ENCODE peak calls at places on chromosomes 13 and 19, in six cellular contexts. S is ascending aorta; E is heart right ventricle; H is CD8-positive, alpha-beta T cell; G is upper lobe of right lung; Q is pancreas. P is an unnamed sample.

GRCh38 chr13:106376411-106377112 is 158.9 kb downstream of the EFNB2 start:
- DNase-seq in S (peak), Q (no peak), G (no peak), H (no peak), E (no peak), P (peak)

GRCh38 chr13:54852831-54853230 is 1824.2 kb downstream of the OLFM4 start:
- DNase-seq in Q (no peak), E (no peak), H (no peak), S (no peak), G (no peak), P (no peak)

GRCh38 chr19:995051-995827 is 5.0 kb upstream of the GRIN3B start:
- DNase-seq in S (no peak), E (no peak), H (no peak), Q (peak), G (peak), P (no peak)

GRCh38 chr19:56946164-56946563 is 105.6 kb upstream of the PEG3 start:
- DNase-seq in Q (no peak), S (no peak), E (no peak), G (no peak), H (no peak), P (no peak)

GRCh38 chr13:98396071-98396710 is 180.7 kb downstream of the STK24 start:
- DNase-seq in S (no peak), G (no peak), H (no peak), E (no peak), Q (no peak), P (peak)

GRCh38 chr13:108276060-108276459 is 6.5 kb downstream of the TNFSF13B start:
- DNase-seq in H (no peak), G (no peak), S (peak), E (peak), Q (no peak), P (peak)

GRCh38 chr13:113064534-113065405 is 40.8 kb upstream of the F7 start:
- DNase-seq in G (no peak), S (no peak), E (peak), H (no peak), Q (no peak), P (peak)

GRCh38 chr13:112972867-112973576 is 4.0 kb downstream of the MCF2L start:
- DNase-seq in Q (no peak), H (no peak), S (no peak), E (no peak), G (peak), P (no peak)

GRCh38 chr13:104900186-104900817 is 1635.2 kb downstream of the EFNB2 start:
- DNase-seq in H (no peak), E (no peak), S (no peak), Q (no peak), G (no peak), P (no peak)

GRCh38 chr13:32587774-32588165 is 1.5 kb downstream of the PDS5B start:
- DNase-seq in G (no peak), S (no peak), H (no peak), E (no peak), Q (no peak), P (peak)

GRCh38 chr19:38263696-38264485 is 482 bp upstream of the SPINT2 start:
- DNase-seq in E (no peak), G (peak), S (peak), Q (peak), H (peak), P (no peak)

GRCh38 chr19:10293637-10294367 is 4.0 kb downstream of the ICAM5 start:
- DNase-seq in E (no peak), H (no peak), S (no peak), Q (no peak), G (no peak), P (no peak)

GRCh38 chr19:588758-589692 is 656 bp upstream of the HCN2 start:
- DNase-seq in E (peak), S (no peak), H (no peak), Q (no peak), G (no peak), P (no peak)

GRCh38 chr19:45256836-45257235 is 5.8 kb downstream of the MARK4 start:
- DNase-seq in S (no peak), Q (no peak), G (no peak), E (no peak), H (no peak), P (no peak)

GRCh38 chr19:45428385-45429231 is 4.9 kb upstream of the ERCC1 start:
- DNase-seq in H (no peak), G (no peak), Q (peak), E (peak), S (peak), P (peak)

GRCh38 chr19:9917322-9917721 is 19.0 kb downstream of the OLFM2 start:
- DNase-seq in Q (no peak), G (no peak), S (peak), H (no peak), E (no peak), P (peak)

GRCh38 chr13:111152836-111153235 is 37.7 kb downstream of the ARHGEF7 start:
- DNase-seq in Q (no peak), E (no peak), G (no peak), S (no peak), H (no peak), P (peak)

GRCh38 chr19:15501596-15501995 is 6.7 kb upstream of the CYP4F22 start:
- DNase-seq in Q (no peak), S (no peak), E (no peak), G (no peak), H (no peak), P (no peak)

GRCh38 chr13:25920931-25921330 is 130.9 kb downstream of the SHISA2 start:
- DNase-seq in H (no peak), Q (no peak), S (no peak), E (no peak), G (no peak), P (no peak)

GRCh38 chr19:17576758-17577532 is 21.5 kb downstream of the COLGALT1 start:
- DNase-seq in H (no peak), G (peak), S (no peak), E (peak), Q (peak), P (peak)

GRCh38 chr13:32682130-32682529 is 95.9 kb downstream of the PDS5B start:
- DNase-seq in S (no peak), Q (no peak), E (no peak), G (no peak), H (no peak), P (no peak)

GRCh38 chr13:67383358-67383757 is 153.2 kb upstream of the PCDH9 start:
- DNase-seq in Q (no peak), E (no peak), H (no peak), G (no peak), S (no peak), P (peak)

GRCh38 chr19:18645035-18645511 is 8.2 kb downstream of the KLHL26 start:
- DNase-seq in G (no peak), Q (no peak), H (no peak), E (no peak), S (peak), P (no peak)

DNA sequence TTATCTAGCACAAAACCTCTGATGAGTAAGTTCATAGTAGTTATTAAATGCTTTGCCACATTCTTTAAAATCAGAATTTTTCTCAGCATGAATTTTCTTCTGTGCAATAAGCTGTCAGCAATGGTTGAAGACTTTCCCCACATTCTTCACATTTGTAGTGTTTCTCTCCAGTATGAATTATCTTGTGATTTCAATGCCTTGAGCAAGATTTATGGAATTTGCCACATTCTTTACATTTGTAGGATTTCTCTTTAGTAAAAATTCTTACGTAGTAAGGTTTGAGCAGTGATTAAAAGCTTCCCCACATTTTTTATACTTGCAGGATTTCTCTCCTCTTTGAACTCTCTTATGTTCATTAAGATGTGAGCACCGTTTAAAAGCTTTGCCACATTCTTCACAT is 33.6 kb downstream of the ZNF682 start:
- DNase-seq in H (no peak), E (no peak), Q (no peak), S (no peak), G (no peak), P (no peak)
- H3K4me3 ChIP-seq in H (no peak), E (no peak), Q (no peak), S (no peak), G (no peak), P (no peak)

GRCh38 chr19:2611483-2612464 is 90.7 kb downstream of the GNG7 start:
- DNase-seq in Q (peak), E (no peak), H (no peak), G (no peak), S (no peak), P (no peak)
- TF ChIP-seq CTCF in Q (no peak), E (no peak), H (peak), G (no peak), S (no peak), P (no peak)

DNA sequence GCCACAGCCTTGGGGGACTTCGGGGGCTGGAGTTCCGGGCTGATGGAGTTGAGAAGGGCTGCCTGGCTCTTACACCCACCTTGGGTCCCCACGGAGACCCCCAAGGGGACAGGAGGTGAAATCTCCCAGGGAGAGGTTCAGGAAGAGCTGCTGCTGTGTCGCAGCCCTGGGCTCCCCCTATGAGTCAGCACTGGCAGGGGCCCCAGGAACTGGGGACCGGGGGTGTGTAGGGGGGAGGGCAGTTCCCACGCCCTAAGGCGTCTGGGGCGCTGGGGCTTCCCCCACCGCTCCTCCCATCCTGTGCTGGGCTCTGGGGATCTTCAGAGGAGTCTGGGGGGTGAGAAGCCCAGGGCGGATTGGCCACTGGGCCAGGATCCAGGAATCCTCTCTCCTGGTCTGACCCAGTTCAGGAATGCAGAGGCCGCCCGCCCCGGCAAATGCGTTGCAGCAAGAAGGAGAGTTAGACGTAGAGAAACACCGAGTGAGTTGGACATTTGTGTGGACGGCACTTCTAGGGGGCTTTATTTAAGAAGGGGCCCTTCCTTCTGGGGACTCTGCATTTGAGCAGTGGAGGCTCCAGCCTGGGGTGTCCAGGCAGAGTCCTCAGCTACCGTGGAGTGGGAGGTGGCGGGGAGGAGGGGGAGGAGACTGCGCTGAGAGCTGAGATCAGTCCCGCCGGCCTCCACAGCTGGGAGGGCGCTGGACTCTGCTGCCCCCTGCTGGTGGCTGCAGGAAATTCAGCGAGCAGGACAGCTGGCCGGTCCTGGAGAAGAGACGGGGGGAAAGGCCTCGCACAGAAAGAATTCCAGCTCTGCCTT is 15.0 kb upstream of the NANOS3 start:
- DNase-seq in S (peak), G (peak), E (peak), H (peak), Q (peak), P (peak)
- H3K4me3 ChIP-seq in S (peak), G (peak), E (peak), H (peak), Q (peak), P (peak)

GRCh38 chr13:99766641-99767045 is 204.9 kb downstream of the ZIC5 start:
- DNase-seq in E (no peak), Q (no peak), G (no peak), S (no peak), H (no peak), P (no peak)
- TF ChIP-seq CTCF in E (no peak), Q (no peak), G (no peak), S (no peak), H (no peak), P (no peak)

DNA sequence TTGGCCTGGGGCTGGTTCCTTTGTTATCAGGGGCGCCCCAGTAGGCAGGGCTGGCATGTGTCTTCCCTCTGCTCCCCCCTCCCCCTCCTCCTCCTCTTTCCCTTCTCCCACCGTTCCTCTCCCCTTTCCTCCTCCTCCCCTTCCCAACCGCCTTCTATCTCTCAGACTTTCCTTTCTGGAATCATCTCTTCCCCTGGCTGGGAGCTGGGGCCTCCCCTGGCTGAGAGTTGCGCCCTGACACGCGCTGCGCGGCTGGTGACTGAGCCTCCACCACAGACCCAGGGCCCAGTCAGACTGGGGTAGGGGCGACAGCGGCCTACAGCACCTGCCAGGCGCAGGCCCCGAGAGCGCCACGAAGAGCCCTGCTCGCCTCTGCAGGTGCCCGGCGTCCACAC is 2.8 kb downstream of the PNMA8B start:
- DNase-seq in Q (no peak), G (no peak), H (no peak), S (no peak), E (no peak), P (no peak)
- H3K4me3 ChIP-seq in Q (no peak), G (peak), H (peak), S (peak), E (peak), P (no peak)

GRCh38 chr13:101545521-101545920 is 93.0 kb downstream of the ITGBL1 start:
- DNase-seq in Q (no peak), H (no peak), S (peak), G (no peak), E (no peak), P (no peak)
- TF ChIP-seq CTCF in Q (no peak), H (no peak), S (peak), G (no peak), E (no peak), P (peak)

DNA sequence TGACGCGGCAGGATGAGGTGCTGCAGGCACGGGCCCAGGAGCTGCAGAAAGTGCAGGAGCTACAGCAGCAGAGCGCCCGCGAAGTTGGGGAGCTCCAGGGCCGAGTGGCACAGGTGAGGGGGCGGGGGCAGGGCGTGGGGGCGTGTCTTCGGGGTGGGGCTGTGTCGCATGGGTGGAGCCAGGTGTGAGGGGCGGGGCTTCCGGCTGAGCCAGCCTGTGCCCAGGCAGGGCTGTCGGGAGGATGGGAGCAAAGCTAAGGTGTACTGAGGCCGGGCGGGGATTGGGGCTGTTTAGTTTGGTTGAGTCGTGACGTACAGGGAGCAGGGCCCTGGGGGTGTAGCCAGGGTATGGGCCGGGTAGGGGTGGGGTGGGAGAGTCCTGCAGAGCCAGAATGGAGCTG is 62.3 kb downstream of the KCNC3 start:
- DNase-seq in Q (no peak), H (no peak), S (no peak), E (no peak), G (no peak), P (no peak)
- H3K4me3 ChIP-seq in Q (no peak), H (no peak), S (no peak), E (no peak), G (no peak), P (no peak)

GRCh38 chr19:54153731-54154326 is 5.7 kb downstream of the LENG1 start:
- DNase-seq in G (no peak), S (no peak), H (no peak), E (no peak), Q (peak), P (peak)

GRCh38 chr19:54154603-54155345 is 4.7 kb downstream of the LENG1 start:
- DNase-seq in G (no peak), H (no peak), E (no peak), S (no peak), Q (no peak), P (peak)

GRCh38 chr19:54156490-54156889 is 3.0 kb downstream of the LENG1 start:
- DNase-seq in G (no peak), Q (no peak), E (no peak), H (no peak), S (no peak), P (no peak)

GRCh38 chr19:54156953-54157352 is 2.6 kb downstream of the LENG1 start:
- DNase-seq in Q (no peak), H (no peak), S (no peak), E (no peak), G (no peak), P (no peak)

GRCh38 chr19:54155694-54156093 is 3.8 kb downstream of the LENG1 start:
- DNase-seq in E (no peak), G (no peak), Q (peak), H (no peak), S (no peak), P (no peak)
- TF ChIP-seq CTCF in E (no peak), G (no peak), Q (no peak), H (no peak), S (no peak), P (no peak)

DNA sequence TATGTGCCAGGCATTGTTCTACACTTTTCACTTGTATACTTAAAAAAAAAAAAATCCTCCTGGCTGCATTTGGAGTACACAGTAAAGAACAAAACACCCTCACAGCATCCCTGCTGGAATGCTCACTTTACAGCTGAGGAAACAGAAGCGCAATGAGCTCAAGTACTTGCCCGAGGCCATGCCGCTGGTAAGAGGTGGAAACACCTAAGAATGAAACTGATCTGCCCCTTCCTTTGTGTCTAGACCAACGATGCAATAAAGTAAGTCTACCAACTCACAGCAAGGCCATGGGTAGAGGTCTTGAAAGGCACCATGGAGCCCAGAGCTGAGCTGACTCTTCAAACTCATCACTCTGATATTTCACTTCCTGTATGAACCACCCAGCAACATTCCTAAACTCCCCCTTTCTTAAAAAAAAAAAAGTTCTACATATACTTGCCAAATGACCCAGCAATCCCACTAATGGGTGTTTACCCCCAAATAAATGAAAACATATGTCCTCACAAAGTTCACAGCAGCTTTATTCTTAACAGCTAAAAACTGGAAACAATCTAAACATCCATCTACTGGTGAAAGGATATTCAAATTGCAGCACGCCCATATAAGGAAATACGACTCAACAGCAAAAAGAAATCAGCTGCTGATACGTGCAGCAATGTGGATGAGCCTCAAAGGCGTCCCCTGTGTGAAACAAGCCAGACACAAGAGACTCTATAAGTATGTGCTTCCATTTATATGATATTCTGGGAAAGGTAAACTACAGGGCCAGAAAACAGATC is 236.6 kb upstream of the MAB21L1 start:
- DNase-seq in G (no peak), Q (no peak), H (no peak), S (no peak), E (no peak), P (peak)
- H3K4me3 ChIP-seq in G (no peak), Q (no peak), H (no peak), S (no peak), E (no peak), P (no peak)

P was measured in fibroblast of mammary gland.